ENCODE peak calls at places on chromosome 20, in four cellular contexts. D is upper lobe of right lung, I is left ventricle myocardium inferior, M is HCT116. S is an unnamed sample. For H3K36me3, the result is how much of the 10 kb centered on the place peaks cover.

GRCh38 chr20:32965581-32966373 is 38.5 kb downstream of the SUN5 start:
- DNase-seq in D (peak), I (no peak), M (no peak), S (no peak)

GRCh38 chr20:53345536-53346070 is 248.0 kb downstream of the ZNF217 start:
- DNase-seq in D (no peak), I (no peak), M (no peak), S (no peak)

GRCh38 chr20:40986774-40987173 is 41.8 kb upstream of the TOP1 start:
- DNase-seq in D (no peak), I (no peak), M (no peak), S (no peak)

GRCh38 chr20:2335096-2335495 is 39.3 kb downstream of the TGM3 start:
- DNase-seq in D (no peak), I (no peak), M (no peak), S (no peak)

GRCh38 chr20:36523341-36523740 is 18.0 kb upstream of the MYL9 start:
- DNase-seq in D (no peak), I (no peak), M (no peak), S (no peak)

GRCh38 chr20:2535711-2536561 is 437 bp upstream of the TMC2 start:
- DNase-seq in D (no peak), I (no peak), M (no peak), S (no peak)

GRCh38 chr20:57756213-57756612 is 46.4 kb upstream of the PMEPA1 start:
- DNase-seq in D (no peak), I (no peak), M (no peak), S (no peak)

GRCh38 chr20:62246872-62247652 is 8.7 kb downstream of the OSBPL2 start:
- DNase-seq in D (no peak), I (peak), M (no peak), S (no peak)

GRCh38 chr20:49518576-49518975 is 36.1 kb upstream of the KCNB1 start:
- DNase-seq in D (no peak), I (no peak), M (no peak), S (no peak)

GRCh38 chr20:33408313-33408712 is 7.0 kb upstream of the CDK5RAP1 start:
- DNase-seq in D (no peak), I (no peak), M (no peak), S (no peak)

GRCh38 chr20:53411129-53411528 is 182.5 kb downstream of the ZNF217 start:
- DNase-seq in D (no peak), I (no peak), M (no peak), S (no peak)

GRCh38 chr20:14412102-14412501 is 74.7 kb upstream of the FLRT3 start:
- DNase-seq in D (no peak), I (no peak), M (no peak), S (no peak)

GRCh38 chr20:59806578-59806975 is 126.9 kb downstream of the SYCP2 start:
- DNase-seq in D (no peak), I (no peak), M (no peak), S (no peak)

GRCh38 chr20:51514252-51514651 is 28.3 kb downstream of the NFATC2 start:
- DNase-seq in D (no peak), I (no peak), M (no peak), S (no peak)

GRCh38 chr20:57848282-57848681 is 138.5 kb upstream of the PMEPA1 start:
- DNase-seq in D (no peak), I (no peak), M (no peak), S (no peak)

GRCh38 chr20:59683181-59683580 is 78.8 kb downstream of the PHACTR3 start:
- DNase-seq in D (no peak), I (no peak), M (no peak), S (no peak)

GRCh38 chr20:57509665-57510237 is 15.2 kb downstream of the CTCFL start:
- DNase-seq in D (no peak), I (no peak), M (peak), S (no peak)

GRCh38 chr20:14828459-14828858 is 491.0 kb upstream of the FLRT3 start:
- DNase-seq in D (no peak), I (no peak), M (no peak), S (no peak)

GRCh38 chr20:33684533-33685327 is 1.5 kb downstream of the E2F1 start:
- DNase-seq in D (no peak), I (no peak), M (no peak), S (no peak)

GRCh38 chr20:42152570-42152969 is 534.4 kb upstream of the CHD6 start:
- DNase-seq in D (no peak), I (no peak), M (no peak), S (no peak)

GRCh38 chr20:63427206-63427605 is 45.2 kb downstream of the KCNQ2 start:
- DNase-seq in D (no peak), I (no peak), M (no peak), S (no peak)
- H3K36me3 ChIP-seq in D (under half), I (under half), M (under half), S (under half)

DNA sequence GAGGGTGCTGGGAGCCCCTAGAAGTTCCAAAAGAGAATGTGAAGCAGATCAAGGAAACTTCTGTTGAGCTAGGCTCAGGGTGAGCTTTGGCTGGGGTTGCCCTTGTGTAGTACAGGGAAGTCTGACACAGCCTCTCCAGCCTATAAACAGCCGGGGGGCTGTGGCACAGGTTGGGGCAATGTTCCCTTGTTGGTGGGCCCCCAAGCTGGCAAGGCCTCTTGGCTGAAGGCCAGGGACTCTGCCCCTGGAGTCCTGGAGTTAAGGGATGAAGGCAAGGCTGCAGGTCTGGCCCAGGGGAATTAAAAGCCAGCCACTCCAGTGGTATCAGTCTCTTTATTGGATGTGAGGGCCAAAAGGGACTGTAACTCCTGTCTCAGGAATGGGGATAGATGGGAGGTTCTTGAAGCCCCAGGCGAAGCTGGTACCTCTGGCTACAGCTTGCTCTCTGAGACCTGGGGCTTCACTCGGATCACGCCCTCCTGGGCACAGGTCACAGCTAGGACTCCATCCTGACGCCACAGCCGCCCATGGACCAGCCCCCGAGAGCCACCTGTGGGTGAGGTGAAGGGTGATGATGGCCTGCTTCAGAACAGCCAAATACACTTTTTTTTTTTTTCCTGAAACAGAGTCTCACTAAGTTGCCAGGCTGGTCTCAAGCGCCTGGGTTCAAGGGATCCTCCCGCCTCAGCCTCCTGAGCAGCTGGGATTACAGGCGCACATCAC is 8.0 kb downstream of the SNX21 start:
- DNase-seq in D (no peak), I (no peak), M (no peak), S (no peak)
- H3K36me3 ChIP-seq in D (half or more), I (half or more), M (under half), S (under half)

GRCh38 chr20:4880051-4880450 is 121.3 kb downstream of the SLC23A2 start:
- DNase-seq in D (no peak), I (no peak), M (no peak), S (no peak)
- H3K36me3 ChIP-seq in D (under half), I (under half), M (under half), S (under half)

GRCh38 chr20:483791-484644 is 21.7 kb upstream of the TBC1D20 start:
- DNase-seq in D (no peak), I (peak), M (no peak), S (no peak)

GRCh38 chr20:479487-479886 is 17.2 kb upstream of the TBC1D20 start:
- DNase-seq in D (no peak), I (no peak), M (no peak), S (no peak)

GRCh38 chr20:478949-479429 is 16.7 kb upstream of the TBC1D20 start:
- DNase-seq in D (no peak), I (no peak), M (peak), S (no peak)

GRCh38 chr20:480044-480443 is 17.7 kb upstream of the TBC1D20 start:
- DNase-seq in D (no peak), I (no peak), M (no peak), S (no peak)

DNA sequence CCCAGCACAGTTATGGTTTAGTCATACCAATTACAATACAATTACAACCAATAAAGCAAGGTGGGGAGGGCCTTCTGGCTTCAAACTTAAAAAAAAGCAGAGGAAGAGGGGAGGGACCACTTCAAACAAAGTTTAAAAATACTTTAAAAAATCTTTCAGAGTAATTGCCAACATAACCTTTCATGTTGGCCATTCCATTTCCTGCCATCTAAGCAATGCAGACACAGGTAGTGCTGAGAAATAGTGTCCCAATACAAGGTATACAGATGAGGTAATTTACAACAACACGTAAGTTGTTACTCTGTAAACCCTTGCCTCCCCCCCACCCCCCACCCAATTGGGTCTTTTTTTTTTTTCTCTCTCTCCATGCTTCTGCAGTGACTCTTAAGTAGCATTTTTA is 18.8 kb upstream of the TBC1D20 start:
- DNase-seq in D (no peak), I (no peak), M (no peak), S (no peak)
- H3K36me3 ChIP-seq in D (half or more), I (half or more), M (half or more), S (under half)

DNA sequence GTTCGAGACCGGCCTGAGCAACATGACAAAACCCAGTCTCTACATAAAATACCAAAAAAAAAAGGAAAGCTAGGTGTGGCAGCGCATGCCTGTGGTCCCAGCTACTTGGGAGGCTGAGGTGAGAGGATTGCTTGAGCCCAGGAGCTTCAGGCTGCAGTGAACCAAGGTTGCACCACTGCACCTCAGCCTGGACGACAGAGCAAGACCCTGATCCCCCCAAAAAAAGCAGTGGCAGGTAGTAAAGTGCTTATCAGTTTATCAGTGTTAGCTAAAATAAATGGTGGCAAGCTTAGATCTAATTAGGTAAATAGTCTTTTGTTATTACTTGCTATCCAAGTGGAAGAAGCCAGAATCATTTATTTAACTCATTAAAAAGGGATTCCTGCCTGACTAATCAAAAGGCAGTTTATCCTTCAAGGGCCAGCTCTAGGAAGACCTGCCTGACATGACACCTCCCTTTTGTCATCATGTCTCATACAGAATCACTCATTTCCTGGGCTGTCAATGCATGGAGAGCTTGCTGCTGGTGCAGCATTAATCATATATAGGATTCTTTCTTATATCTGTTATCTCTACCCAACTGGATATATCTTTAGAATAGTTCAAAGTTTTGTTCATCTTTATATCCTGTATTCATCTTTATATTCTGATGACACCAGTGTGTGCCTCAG is 9.6 kb downstream of the DSTN start:
- DNase-seq in D (no peak), I (no peak), M (no peak), S (no peak)
- H3K36me3 ChIP-seq in D (under half), I (under half), M (under half), S (under half)

GRCh38 chr20:44199877-44200276 is 10.7 kb downstream of the OSER1 start:
- DNase-seq in D (no peak), I (no peak), M (no peak), S (no peak)
- H3K36me3 ChIP-seq in D (half or more), I (half or more), M (under half), S (under half)